ENCODE peak calls at places on chromosomes 16 and 17, in nine cellular contexts. P is body of pancreas, V is IMR-90, X is tibial artery, W is adrenal gland, S is heart left ventricle, Z is upper lobe of right lung, L is Panc1, J is suprapubic skin. C is an unnamed sample.

GRCh38 chr17:50785126-50785525 is 17.8 kb upstream of the ANKRD40CL start:
- DNase-seq in P (peak; percentile 25), V (no peak), X (no peak), W (no peak), S (no peak), Z (no peak), L (no peak), J (no peak), C (no peak)

GRCh38 chr17:858941-859452 is 76.8 kb downstream of the MRM3 start:
- DNase-seq in P (no peak), V (no peak), X (no peak), W (no peak), S (no peak), Z (no peak), L (no peak), J (no peak), C (no peak)

GRCh38 chr17:10987786-10988185 is 149.9 kb upstream of the PIRT start:
- DNase-seq in P (no peak), V (no peak), X (no peak), W (no peak), S (no peak), Z (no peak), L (no peak), J (no peak), C (no peak)

GRCh38 chr17:81277421-81277820 is 17.7 kb downstream of the SLC38A10 start:
- DNase-seq in P (no peak), V (peak; percentile 68), X (no peak), W (no peak), S (peak; percentile 82), Z (peak; percentile 84), L (no peak), J (no peak), C (no peak)

GRCh38 chr16:56988161-56988947 is 1.0 kb upstream of the NLRC5 start:
- DNase-seq in P (no peak), V (peak; percentile 37), X (no peak), W (peak; percentile 43), S (no peak), Z (peak; percentile 59), L (no peak), J (peak; percentile 31), C (no peak)

GRCh38 chr17:74037320-74037719 is 166.2 kb upstream of the RPL38 start:
- DNase-seq in P (no peak), V (no peak), X (no peak), W (no peak), S (no peak), Z (no peak), L (no peak), J (no peak), C (no peak)

GRCh38 chr17:6796887-6797490 is 21.0 kb downstream of the FBXO39 start:
- DNase-seq in P (no peak), V (no peak), X (no peak), W (no peak), S (no peak), Z (no peak), L (no peak), J (no peak), C (no peak)

GRCh38 chr17:4709794-4710692 is at the start of gene ARRB2:
- DNase-seq in P (peak; percentile 98), V (peak; percentile 98), X (peak; percentile 99), W (peak; percentile 97), S (peak; percentile 98), Z (peak; percentile 99), L (peak; percentile 91), J (peak; percentile 98), C (peak; percentile 99)

GRCh38 chr16:2752850-2753522 is 548 bp downstream of the SRRM2 start:
- DNase-seq in P (peak; percentile 90), V (peak; percentile 77), X (peak; percentile 91), W (peak; percentile 88), S (peak; percentile 89), Z (peak; percentile 93), L (no peak), J (peak; percentile 80), C (peak; percentile 61)

GRCh38 chr17:30964878-30965277 is 6.0 kb upstream of the RNF135 start:
- DNase-seq in P (no peak), V (peak; percentile 40), X (peak; percentile 16), W (no peak), S (no peak), Z (no peak), L (no peak), J (no peak), C (no peak)

GRCh38 chr16:20313741-20314140 is 13.6 kb downstream of the GP2 start:
- DNase-seq in P (peak; percentile 37), V (no peak), X (no peak), W (no peak), S (no peak), Z (no peak), L (no peak), J (no peak), C (no peak)

GRCh38 chr16:35391328-35391727 is 1931.9 kb downstream of the TP53TG3F start:
- DNase-seq in P (peak; percentile 72), V (peak; percentile 23), X (no peak), W (peak; percentile 54), S (peak; percentile 42), Z (no peak), L (peak; percentile 36), J (no peak), C (no peak)

GRCh38 chr17:75739174-75739573 is 17.9 kb downstream of the ITGB4 start:
- DNase-seq in P (no peak), V (no peak), X (no peak), W (no peak), S (no peak), Z (no peak), L (no peak), J (no peak), C (no peak)

GRCh38 chr17:75742337-75742736 is 21.1 kb downstream of the ITGB4 start:
- DNase-seq in P (no peak), V (no peak), X (no peak), W (no peak), S (no peak), Z (no peak), L (no peak), J (no peak), C (no peak)

GRCh38 chr17:75739801-75740200 is 18.5 kb downstream of the ITGB4 start:
- DNase-seq in P (no peak), V (no peak), X (peak; percentile 58), W (no peak), S (no peak), Z (no peak), L (no peak), J (no peak), C (no peak)

GRCh38 chr17:75740215-75740614 is 19.0 kb downstream of the ITGB4 start:
- DNase-seq in P (no peak), V (no peak), X (peak; percentile 64), W (no peak), S (no peak), Z (no peak), L (no peak), J (no peak), C (no peak)

GRCh38 chr17:75740631-75741077 is 19.4 kb downstream of the ITGB4 start:
- DNase-seq in P (no peak), V (no peak), X (peak; percentile 57), W (no peak), S (no peak), Z (no peak), L (no peak), J (no peak), C (no peak)
- H3K9me3 ChIP-seq in P (no peaks in the 10 kb centered on the region), V (no peaks in the 10 kb centered on the region), X (no peaks in the 10 kb centered on the region), W (no peaks in the 10 kb centered on the region), S (no peaks in the 10 kb centered on the region), Z (no peaks in the 10 kb centered on the region), L (no peaks in the 10 kb centered on the region), J (no peaks in the 10 kb centered on the region), C (no peaks in the 10 kb centered on the region)

GRCh38 chr17:38609280-38610031 is 3.7 kb upstream of the SRCIN1 start:
- DNase-seq in P (no peak), V (no peak), X (no peak), W (no peak), S (no peak), Z (no peak), L (no peak), J (no peak), C (no peak)
- H3K27me3 ChIP-seq in P (no peaks in the 10 kb centered on the region), V (peaks cover 74% of the 10 kb centered on the region), X (peaks cover 88% of the 10 kb centered on the region), W (peaks cover 51% of the 10 kb centered on the region), S (peaks cover 12% of the 10 kb centered on the region), Z (peaks cover 72% of the 10 kb centered on the region), L (no peaks in the 10 kb centered on the region), J (peaks cover 66% of the 10 kb centered on the region), C (peaks cover 47% of the 10 kb centered on the region)

GRCh38 chr16:70712359-70712758 is 26.5 kb upstream of the MTSS2 start:
- DNase-seq in P (no peak), V (no peak), X (no peak), W (no peak), S (no peak), Z (no peak), L (no peak), J (no peak), C (no peak)
- H3K4me1 ChIP-seq in P (peaks cover 27% of the 10 kb centered on the region), V (peaks cover 39% of the 10 kb centered on the region), X (peaks cover 47% of the 10 kb centered on the region), W (peaks cover 34% of the 10 kb centered on the region), S (peaks cover 33% of the 10 kb centered on the region), Z (peaks cover 40% of the 10 kb centered on the region), L (peaks cover 2% of the 10 kb centered on the region), J (peaks cover 54% of the 10 kb centered on the region), C (peaks cover 8% of the 10 kb centered on the region)

DNA sequence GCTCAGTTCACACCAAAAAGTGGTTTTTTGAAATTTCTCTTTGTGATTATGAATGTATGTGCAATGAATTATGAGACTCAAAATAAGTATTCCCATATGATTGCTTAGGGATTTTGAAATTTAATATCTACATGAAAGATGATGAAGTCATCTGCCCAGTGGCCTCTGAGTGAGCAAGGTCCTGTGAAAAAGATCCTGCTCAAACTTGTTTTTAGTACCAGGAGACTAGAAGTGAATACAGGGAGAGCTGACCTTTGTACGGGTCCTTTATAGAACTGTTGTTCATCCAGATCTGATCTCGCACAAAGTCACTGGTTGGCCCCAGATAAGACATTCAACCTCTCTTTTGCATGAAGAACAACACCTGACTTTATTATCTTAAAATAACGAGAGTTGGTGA is 151.9 kb upstream of the MAF start:
- DNase-seq in P (no peak), V (no peak), X (no peak), W (no peak), S (no peak), Z (no peak), L (no peak), J (no peak), C (no peak)
- H3K9me3 ChIP-seq in P (no peaks in the 10 kb centered on the region), V (peaks cover 6% of the 10 kb centered on the region), X (no peaks in the 10 kb centered on the region), W (no peaks in the 10 kb centered on the region), S (no peaks in the 10 kb centered on the region), Z (no peaks in the 10 kb centered on the region), L (no peaks in the 10 kb centered on the region), J (no peaks in the 10 kb centered on the region), C (no peaks in the 10 kb centered on the region)

C was measured in CD8-positive, alpha-beta T cell.